ENCODE peak calls at places on chromosomes 6 and 20, in four cellular contexts. One of them, this sample, is unnamed.

GRCh38 chr6:166058064-166058739 is 109.4 kb downstream of the TBXT start:
- DNase-seq in transverse colon: no peak
- DNase-seq in upper lobe of left lung: no peak
- DNase-seq in stomach: no peak
- DNase-seq in this sample: no peak

GRCh38 chr6:158185729-158186456 is 17.7 kb downstream of the GTF2H5 start:
- DNase-seq in transverse colon: no peak
- DNase-seq in upper lobe of left lung: no peak
- DNase-seq in stomach: no peak
- DNase-seq in this sample: no peak

GRCh38 chr6:127459231-127459641 is at the start of gene KIAA0408:
- DNase-seq in transverse colon: peak
- DNase-seq in upper lobe of left lung: peak
- DNase-seq in stomach: peak
- DNase-seq in this sample: no peak

GRCh38 chr20:38113401-38114325 is 51.4 kb downstream of the TGM2 start:
- DNase-seq in transverse colon: no peak
- DNase-seq in upper lobe of left lung: peak
- DNase-seq in stomach: no peak
- DNase-seq in this sample: peak

GRCh38 chr6:5992551-5993225 is 14.0 kb downstream of the NRN1 start:
- DNase-seq in transverse colon: no peak
- DNase-seq in upper lobe of left lung: no peak
- DNase-seq in stomach: no peak
- DNase-seq in this sample: no peak

GRCh38 chr6:135722679-135723078 is 128.8 kb upstream of the PDE7B start:
- DNase-seq in transverse colon: no peak
- DNase-seq in upper lobe of left lung: no peak
- DNase-seq in stomach: peak
- DNase-seq in this sample: no peak

GRCh38 chr6:169428532-169428931 is 174.9 kb upstream of the THBS2 start:
- DNase-seq in transverse colon: no peak
- DNase-seq in upper lobe of left lung: no peak
- DNase-seq in stomach: no peak
- DNase-seq in this sample: no peak

GRCh38 chr20:38883081-38883980 is 42.9 kb upstream of the FAM83D start:
- DNase-seq in transverse colon: no peak
- DNase-seq in upper lobe of left lung: no peak
- DNase-seq in stomach: no peak
- DNase-seq in this sample: no peak

GRCh38 chr20:24948939-24949679 is at the start of gene CST7:
- DNase-seq in transverse colon: peak
- DNase-seq in upper lobe of left lung: peak
- DNase-seq in stomach: peak
- DNase-seq in this sample: no peak

GRCh38 chr6:18062733-18063132 is 59.7 kb downstream of the NHLRC1 start:
- DNase-seq in transverse colon: no peak
- DNase-seq in upper lobe of left lung: no peak
- DNase-seq in stomach: peak
- DNase-seq in this sample: no peak

GRCh38 chr6:158849899-158850806 is 31.0 kb upstream of the EZR start:
- DNase-seq in transverse colon: peak
- DNase-seq in upper lobe of left lung: peak
- DNase-seq in stomach: peak
- DNase-seq in this sample: no peak

GRCh38 chr6:82080767-82081166 is 166.8 kb downstream of the IBTK start:
- DNase-seq in transverse colon: no peak
- DNase-seq in upper lobe of left lung: no peak
- DNase-seq in stomach: no peak
- DNase-seq in this sample: no peak

GRCh38 chr6:44074383-44075136 is 52.7 kb downstream of the MRPL14 start:
- DNase-seq in transverse colon: peak
- DNase-seq in upper lobe of left lung: peak
- DNase-seq in stomach: peak
- DNase-seq in this sample: no peak

GRCh38 chr20:59010995-59011873 is 4.2 kb upstream of the CTSZ start:
- DNase-seq in transverse colon: no peak
- DNase-seq in upper lobe of left lung: no peak
- DNase-seq in stomach: peak
- DNase-seq in this sample: peak

GRCh38 chr6:52417675-52418111 is 2.4 kb upstream of the EFHC1 start:
- DNase-seq in transverse colon: no peak
- DNase-seq in upper lobe of left lung: no peak
- DNase-seq in stomach: peak
- DNase-seq in this sample: no peak

GRCh38 chr6:161406633-161407032 is 132.8 kb upstream of the AGPAT4 start:
- DNase-seq in transverse colon: no peak
- DNase-seq in upper lobe of left lung: no peak
- DNase-seq in stomach: no peak
- DNase-seq in this sample: no peak

GRCh38 chr6:3791526-3792212 is 40.2 kb upstream of the PXDC1 start:
- DNase-seq in transverse colon: no peak
- DNase-seq in upper lobe of left lung: no peak
- DNase-seq in stomach: no peak
- DNase-seq in this sample: peak

GRCh38 chr6:27889275-27889627 is 22.9 kb downstream of the OR2B2 start:
- DNase-seq in transverse colon: no peak
- DNase-seq in upper lobe of left lung: no peak
- DNase-seq in stomach: no peak
- DNase-seq in this sample: no peak

GRCh38 chr6:155234167-155234566 is 29.6 kb upstream of the CLDN20 start:
- DNase-seq in transverse colon: no peak
- DNase-seq in upper lobe of left lung: no peak
- DNase-seq in stomach: no peak
- DNase-seq in this sample: no peak

GRCh38 chr6:4687989-4688947 is 87.9 kb upstream of the CDYL start:
- DNase-seq in transverse colon: no peak
- DNase-seq in upper lobe of left lung: peak
- DNase-seq in stomach: no peak
- DNase-seq in this sample: no peak

GRCh38 chr20:8583209-8584106 is 451.4 kb downstream of the PLCB1 start:
- DNase-seq in transverse colon: peak
- DNase-seq in upper lobe of left lung: no peak
- DNase-seq in stomach: no peak
- DNase-seq in this sample: no peak

GRCh38 chr6:116008470-116009229 is 52.0 kb downstream of the FRK start:
- DNase-seq in transverse colon: no peak
- DNase-seq in upper lobe of left lung: no peak
- DNase-seq in stomach: no peak
- DNase-seq in this sample: no peak

GRCh38 chr6:4935486-4935885 is 68.4 kb downstream of the RPP40 start:
- DNase-seq in transverse colon: no peak
- DNase-seq in upper lobe of left lung: no peak
- DNase-seq in stomach: no peak
- DNase-seq in this sample: no peak

GRCh38 chr6:35356391-35356790 is 14.0 kb downstream of the PPARD start:
- DNase-seq in transverse colon: no peak
- DNase-seq in upper lobe of left lung: no peak
- DNase-seq in stomach: no peak
- DNase-seq in this sample: no peak

GRCh38 chr6:56293756-56294155 is 46.4 kb upstream of the COL21A1 start:
- DNase-seq in transverse colon: no peak
- DNase-seq in upper lobe of left lung: no peak
- DNase-seq in stomach: no peak
- DNase-seq in this sample: no peak

GRCh38 chr6:26086214-26086613 is 1.0 kb upstream of the HFE start:
- DNase-seq in transverse colon: no peak
- DNase-seq in upper lobe of left lung: no peak
- DNase-seq in stomach: no peak
- DNase-seq in this sample: no peak

GRCh38 chr20:40276291-40276690 is 412.7 kb downstream of the MAFB start:
- DNase-seq in transverse colon: no peak
- DNase-seq in upper lobe of left lung: no peak
- DNase-seq in stomach: no peak
- DNase-seq in this sample: no peak

GRCh38 chr6:157885876-157886275 is 62.8 kb downstream of the SNX9 start:
- DNase-seq in transverse colon: no peak
- DNase-seq in upper lobe of left lung: no peak
- DNase-seq in stomach: no peak
- DNase-seq in this sample: no peak

GRCh38 chr20:53281557-53282117 is 309.5 kb downstream of the TSHZ2 start:
- DNase-seq in transverse colon: no peak
- DNase-seq in upper lobe of left lung: no peak
- DNase-seq in stomach: no peak
- DNase-seq in this sample: no peak

GRCh38 chr20:53283597-53283996 is 310.0 kb downstream of the ZNF217 start:
- DNase-seq in transverse colon: no peak
- DNase-seq in upper lobe of left lung: no peak
- DNase-seq in stomach: no peak
- DNase-seq in this sample: no peak

GRCh38 chr20:53284141-53285055 is 309.2 kb downstream of the ZNF217 start:
- DNase-seq in transverse colon: no peak
- DNase-seq in upper lobe of left lung: no peak
- DNase-seq in stomach: no peak
- DNase-seq in this sample: no peak

GRCh38 chr20:53283011-53283410 is 310.6 kb downstream of the ZNF217 start:
- DNase-seq in transverse colon: no peak
- DNase-seq in upper lobe of left lung: no peak
- DNase-seq in stomach: no peak
- DNase-seq in this sample: no peak

GRCh38 chr20:53282217-53282955 is 310.2 kb downstream of the TSHZ2 start:
- DNase-seq in transverse colon: no peak
- DNase-seq in upper lobe of left lung: no peak
- DNase-seq in stomach: no peak
- DNase-seq in this sample: no peak
- TF ChIP-seq POLR2AphosphoS5 in transverse colon: no peak
- TF ChIP-seq POLR2AphosphoS5 in upper lobe of left lung: no peak
- TF ChIP-seq POLR2AphosphoS5 in stomach: no peak
- TF ChIP-seq POLR2AphosphoS5 in this sample: no peak

GRCh38 chr6:41937881-41938574 is 3.6 kb downstream of the CCND3 start:
- DNase-seq in transverse colon: no peak
- DNase-seq in upper lobe of left lung: peak
- DNase-seq in stomach: no peak
- DNase-seq in this sample: no peak

GRCh38 chr6:41939848-41940758 is 1.5 kb downstream of the CCND3 start:
- DNase-seq in transverse colon: peak
- DNase-seq in upper lobe of left lung: peak
- DNase-seq in stomach: peak
- DNase-seq in this sample: no peak

GRCh38 chr6:41938590-41938989 is 3.0 kb downstream of the CCND3 start:
- DNase-seq in transverse colon: no peak
- DNase-seq in upper lobe of left lung: no peak
- DNase-seq in stomach: no peak
- DNase-seq in this sample: no peak

GRCh38 chr6:41940759-41941279 is 789 bp downstream of the CCND3 start:
- DNase-seq in transverse colon: peak
- DNase-seq in upper lobe of left lung: peak
- DNase-seq in stomach: peak
- DNase-seq in this sample: no peak

GRCh38 chr6:41939091-41939847 is 2.3 kb downstream of the CCND3 start:
- DNase-seq in transverse colon: peak
- DNase-seq in upper lobe of left lung: peak
- DNase-seq in stomach: peak
- DNase-seq in this sample: no peak
- TF ChIP-seq POLR2A in transverse colon: no peak
- TF ChIP-seq POLR2A in upper lobe of left lung: no peak
- TF ChIP-seq POLR2A in stomach: no peak
- TF ChIP-seq POLR2A in this sample: no peak

GRCh38 chr6:30889138-30889885 is 5.0 kb downstream of the DDR1 start:
- DNase-seq in transverse colon: no peak
- DNase-seq in upper lobe of left lung: no peak
- DNase-seq in stomach: no peak
- DNase-seq in this sample: no peak

GRCh38 chr6:30888472-30889137 is 4.3 kb downstream of the DDR1 start:
- DNase-seq in transverse colon: no peak
- DNase-seq in upper lobe of left lung: no peak
- DNase-seq in stomach: no peak
- DNase-seq in this sample: no peak

GRCh38 chr6:30890646-30891449 is 6.5 kb downstream of the DDR1 start:
- DNase-seq in transverse colon: no peak
- DNase-seq in upper lobe of left lung: no peak
- DNase-seq in stomach: no peak
- DNase-seq in this sample: no peak

GRCh38 chr6:30891450-30891723 is 7.1 kb downstream of the DDR1 start:
- DNase-seq in transverse colon: no peak
- DNase-seq in upper lobe of left lung: no peak
- DNase-seq in stomach: no peak
- DNase-seq in this sample: no peak

GRCh38 chr6:30889921-30890645 is 5.8 kb downstream of the DDR1 start:
- DNase-seq in transverse colon: no peak
- DNase-seq in upper lobe of left lung: no peak
- DNase-seq in stomach: no peak
- DNase-seq in this sample: no peak
- TF ChIP-seq POLR2AphosphoS5 in transverse colon: no peak
- TF ChIP-seq POLR2AphosphoS5 in upper lobe of left lung: no peak
- TF ChIP-seq POLR2AphosphoS5 in stomach: no peak
- TF ChIP-seq POLR2AphosphoS5 in this sample: no peak

GRCh38 chr20:50389808-50390684 is 120.1 kb upstream of the PTPN1 start:
- DNase-seq in transverse colon: no peak
- DNase-seq in upper lobe of left lung: no peak
- DNase-seq in stomach: no peak
- DNase-seq in this sample: no peak
- TF ChIP-seq POLR2A in transverse colon: no peak
- TF ChIP-seq POLR2A in upper lobe of left lung: no peak
- TF ChIP-seq POLR2A in stomach: no peak
- TF ChIP-seq POLR2A in this sample: no peak

GRCh38 chr6:96795481-96795880 is 41.8 kb downstream of the GPR63 start:
- DNase-seq in transverse colon: no peak
- DNase-seq in upper lobe of left lung: no peak
- DNase-seq in stomach: no peak
- DNase-seq in this sample: no peak
- TF ChIP-seq POLR2AphosphoS5 in transverse colon: no peak
- TF ChIP-seq POLR2AphosphoS5 in upper lobe of left lung: no peak
- TF ChIP-seq POLR2AphosphoS5 in stomach: no peak
- TF ChIP-seq POLR2AphosphoS5 in this sample: no peak

DNA sequence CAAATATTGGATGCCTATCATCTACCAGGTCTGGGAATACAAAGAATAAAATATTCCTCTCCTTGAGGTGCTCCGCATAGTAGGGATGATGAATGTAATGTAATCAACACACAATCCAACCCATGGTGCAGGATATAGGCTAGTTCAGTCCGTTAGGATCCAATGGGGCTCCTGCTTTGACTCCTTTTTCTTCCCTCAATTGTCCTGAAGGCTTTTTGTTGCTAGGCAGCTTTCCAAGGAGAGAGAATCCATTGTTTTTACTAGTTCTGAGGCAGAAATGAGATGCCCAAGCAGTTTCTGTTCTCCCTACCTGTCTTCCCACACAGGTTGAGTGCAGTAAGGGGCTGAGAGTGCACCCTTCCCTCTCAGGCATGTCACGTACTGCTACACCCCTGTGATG is 12.1 kb downstream of the WRNIP1 start:
- DNase-seq in transverse colon: no peak
- DNase-seq in upper lobe of left lung: no peak
- DNase-seq in stomach: no peak
- DNase-seq in this sample: no peak
- TF ChIP-seq POLR2A in transverse colon: no peak
- TF ChIP-seq POLR2A in upper lobe of left lung: no peak
- TF ChIP-seq POLR2A in stomach: no peak
- TF ChIP-seq POLR2A in this sample: no peak

This sample was measured in vagina.